ENCODE peak calls at places on chromosomes 11 and 22, in five cellular contexts. Y is astrocyte of the spinal cord, W is endodermal cell, X is uterus, N is AG09309. F is an unnamed sample.

GRCh38 chr11:61885166-61885778 is 6.1 kb downstream of the FADS3 start:
- DNase-seq in X (no peak), Y (no peak), N (no peak), W (no peak), F (no peak)

GRCh38 chr11:11659567-11660341 is 37.9 kb upstream of the GALNT18 start:
- DNase-seq in Y (no peak), N (no peak), W (no peak), X (no peak), F (peak; percentile 37)

GRCh38 chr11:47857485-47858168 is 9.5 kb upstream of the NUP160 start:
- DNase-seq in W (no peak), Y (no peak), X (no peak), N (no peak), F (no peak)

GRCh38 chr11:35389897-35390462 is 29.4 kb downstream of the SLC1A2 start:
- DNase-seq in X (no peak), Y (no peak), N (no peak), W (no peak), F (no peak)

GRCh38 chr22:44822479-44822878 is 70.1 kb downstream of the ARHGAP8 start:
- DNase-seq in N (no peak), X (no peak), Y (no peak), W (peak; percentile 33), F (no peak)

GRCh38 chr11:64620286-64620962 is 29.4 kb downstream of the SLC22A12 start:
- DNase-seq in W (no peak), N (no peak), X (peak; percentile 67), Y (no peak), F (no peak)

GRCh38 chr11:93493252-93493897 is 49.8 kb downstream of the SMCO4 start:
- DNase-seq in N (no peak), X (no peak), W (no peak), Y (no peak), F (no peak)

GRCh38 chr11:131865860-131866259 is 495.4 kb downstream of the NTM start:
- DNase-seq in X (no peak), W (no peak), Y (no peak), N (no peak), F (no peak)

GRCh38 chr11:60265373-60266214 is 14.9 kb upstream of the MS4A4A start:
- DNase-seq in N (peak; percentile 0), Y (peak; percentile 18), W (no peak), X (no peak), F (no peak)

GRCh38 chr22:38973289-38974169 is 8.6 kb upstream of the APOBEC3B start:
- DNase-seq in X (no peak), Y (peak; percentile 9), W (peak; percentile 90), N (no peak), F (peak; percentile 69)

GRCh38 chr22:17780116-17780740 is 6.0 kb upstream of the BID start:
- DNase-seq in N (no peak), X (no peak), Y (no peak), W (no peak), F (no peak)

GRCh38 chr11:818396-819128 is at the start of gene PNPLA2:
- DNase-seq in X (peak; percentile 68), W (no peak), Y (no peak), N (no peak), F (no peak)

GRCh38 chr11:94151311-94151710 is 22.7 kb downstream of the PANX1 start:
- DNase-seq in N (no peak), W (no peak), X (no peak), Y (no peak), F (no peak)

GRCh38 chr11:121494355-121495099 is 41.8 kb upstream of the SORL1-AS1 start:
- DNase-seq in W (peak; percentile 63), Y (no peak), N (no peak), X (no peak), F (no peak)

GRCh38 chr11:64031001-64031400 is 4.7 kb upstream of the FLRT1 start:
- DNase-seq in N (no peak), X (no peak), Y (no peak), W (no peak), F (no peak)

GRCh38 chr11:31824791-31825452 is 13.8 kb upstream of the PAX6 start:
- DNase-seq in W (peak; percentile 70), X (no peak), Y (no peak), N (no peak), F (no peak)

GRCh38 chr11:58030653-58031052 is at the start of gene OR6Q1:
- DNase-seq in X (no peak), N (no peak), Y (no peak), W (no peak), F (no peak)

GRCh38 chr11:33500865-33501479 is 199.7 kb downstream of the C11orf91 start:
- DNase-seq in N (no peak), W (peak; percentile 78), Y (peak; percentile 63), X (no peak), F (no peak)

GRCh38 chr11:88175004-88175706 is at the start of gene RAB38:
- DNase-seq in X (peak; percentile 40), N (no peak), W (peak; percentile 94), Y (peak; percentile 21), F (peak; percentile 34)

GRCh38 chr11:92854952-92855351 is 114.5 kb upstream of the MTNR1B start:
- DNase-seq in Y (no peak), W (no peak), X (no peak), N (no peak), F (no peak)

GRCh38 chr22:36807627-36808026 is 9.2 kb downstream of the PVALB start:
- DNase-seq in X (no peak), N (no peak), Y (no peak), W (no peak), F (no peak)

GRCh38 chr22:37559901-37560681 is at the start of gene CDC42EP1:
- DNase-seq in N (no peak), X (no peak), Y (peak; percentile 59), W (peak; percentile 85), F (no peak)

GRCh38 chr22:26553056-26553752 is 36.7 kb downstream of the TPST2 start:
- DNase-seq in W (no peak), N (peak; percentile 67), Y (peak; percentile 85), X (no peak), F (no peak)

GRCh38 chr22:23065069-23065451 is 5.3 kb upstream of the GNAZ start:
- DNase-seq in X (no peak), Y (no peak), N (no peak), W (peak; percentile 22), F (no peak)

GRCh38 chr22:45548991-45549736 is 46.5 kb downstream of the FBLN1 start:
- DNase-seq in W (peak; percentile 85), N (peak; percentile 49), Y (peak; percentile 94), X (peak; percentile 88), F (no peak)

GRCh38 chr11:45896392-45897068 is 10.5 kb downstream of the FREY1 start:
- DNase-seq in Y (no peak), W (peak; percentile 85), N (no peak), X (no peak), F (peak; percentile 91)

GRCh38 chr11:84524422-84525051 is 1102.6 kb downstream of the DLG2 start:
- DNase-seq in X (no peak), N (no peak), W (no peak), Y (peak; percentile 41), F (no peak)

GRCh38 chr11:113806403-113806802 is 26.8 kb downstream of the CLDN25 start:
- DNase-seq in N (no peak), X (no peak), W (peak; percentile 90), Y (no peak), F (peak; percentile 73)
- TF ChIP-seq CTCF in N (peak; percentile 57), X (peak; percentile 11), W (peak; percentile 90), Y (peak; percentile 58), F (peak; percentile 65)

DNA sequence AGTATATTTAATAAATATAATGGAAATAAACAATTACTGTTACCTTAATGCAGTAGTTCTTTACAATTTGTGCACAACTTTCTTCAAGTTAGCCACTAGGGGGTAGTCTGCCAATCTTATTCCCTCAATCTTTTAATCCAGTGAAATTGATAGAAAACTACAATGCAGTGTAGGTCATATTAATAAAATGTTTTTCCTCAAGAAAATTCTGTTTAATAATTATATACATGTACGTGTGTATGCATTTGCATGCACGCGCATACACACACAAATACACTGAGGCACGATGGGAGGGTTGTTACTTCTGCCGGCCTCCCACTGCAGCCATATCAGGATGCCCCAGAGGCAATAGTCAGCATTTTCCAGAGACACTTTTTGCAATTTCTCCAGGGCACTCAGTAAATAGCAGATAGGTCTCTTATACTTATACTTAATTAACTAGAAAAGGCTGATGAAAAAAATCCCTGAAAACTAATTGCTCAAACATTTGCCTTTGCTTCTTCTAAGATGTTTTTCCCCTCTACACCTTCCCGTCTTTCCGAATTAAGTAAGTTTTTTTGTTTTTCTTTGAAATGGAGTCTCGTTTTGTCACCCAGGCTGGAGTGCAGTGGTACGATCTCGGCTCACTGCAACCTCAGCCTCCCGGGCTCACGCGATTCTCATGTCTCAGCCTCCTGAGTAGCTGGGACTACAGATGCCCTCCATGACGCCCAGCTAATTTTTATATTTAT is 3.1 kb downstream of the GAB2 start:
- DNase-seq in Y (peak; percentile 36), W (no peak), N (no peak), X (no peak), F (no peak)
- TF ChIP-seq CTCF in Y (peak; percentile 65), W (peak; percentile 84), N (peak; percentile 58), X (peak; percentile 34), F (peak; percentile 75)

GRCh38 chr22:29704528-29705285 is 15.1 kb upstream of the CABP7 start:
- DNase-seq in Y (peak; percentile 50), N (no peak), X (no peak), W (no peak), F (no peak)
- TF ChIP-seq CTCF in Y (no peak), N (no peak), X (no peak), W (no peak), F (no peak)

GRCh38 chr11:119156496-119156895 is 7.6 kb downstream of the ABCG4 start:
- DNase-seq in Y (no peak), N (no peak), X (no peak), W (no peak), F (no peak)
- TF ChIP-seq CTCF in Y (no peak), N (no peak), X (no peak), W (no peak), F (no peak)

GRCh38 chr22:30754971-30755759 is 60.5 kb downstream of the OSBP2 start:
- DNase-seq in W (peak; percentile 89), Y (peak; percentile 79), N (peak; percentile 59), X (peak; percentile 50), F (peak; percentile 62)
- TF ChIP-seq CTCF in W (peak; percentile 89), Y (peak; percentile 87), N (peak; percentile 88), X (peak; percentile 76), F (peak; percentile 41)

DNA sequence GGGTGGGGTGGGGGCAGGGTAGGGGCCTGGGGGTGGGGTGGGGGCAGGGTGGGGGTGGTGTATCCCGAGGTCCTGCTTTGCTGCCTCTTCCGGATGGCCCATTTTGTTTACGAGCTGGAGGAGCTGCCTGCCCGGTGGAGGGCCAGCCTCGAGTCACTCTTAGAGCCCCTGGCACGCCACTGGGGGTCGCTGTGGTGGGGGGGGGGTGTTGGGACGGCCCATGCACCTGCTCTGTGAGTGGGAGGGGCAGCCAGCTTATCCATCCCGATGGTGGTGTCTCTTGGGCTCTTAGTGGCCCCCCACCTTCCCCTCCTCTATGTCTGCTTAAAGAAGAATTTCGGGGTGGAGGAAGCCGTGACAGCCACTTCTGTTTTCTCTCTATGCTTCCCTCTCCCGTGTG is 24.6 kb downstream of the MRGPRD start:
- DNase-seq in W (peak; percentile 89), Y (no peak), N (no peak), X (no peak), F (peak; percentile 49)
- TF ChIP-seq CTCF in W (peak; percentile 72), Y (peak; percentile 43), N (peak; percentile 18), X (no peak), F (no peak)

GRCh38 chr11:116840224-116840745 is 2.9 kb upstream of the APOA1 start:
- DNase-seq in Y (no peak), X (no peak), W (peak; percentile 73), N (no peak), F (no peak)
- TF ChIP-seq CTCF in Y (peak; percentile 31), X (no peak), W (peak; percentile 59), N (peak; percentile 32), F (no peak)